ENCODE peak calls at places on chromosomes 6 and 20, in five cellular contexts. N is dorsolateral prefrontal cortex, I is ascending aorta, Z is stomach, A is substantia nigra. G is an unnamed sample.

GRCh38 chr6:105740946-105741605 is 338.2 kb upstream of the PREP start:
- DNase-seq in N (no peak), I (no peak), Z (no peak), A (no peak), G (no peak)

GRCh38 chr6:168078943-168079405 is at the start of gene FRMD1:
- DNase-seq in N (no peak), I (no peak), Z (peak), A (no peak), G (no peak)

GRCh38 chr6:4358414-4359107 is 223.2 kb upstream of the ECI2 start:
- DNase-seq in N (peak), I (peak), Z (peak), A (peak), G (peak)

GRCh38 chr6:91895592-91895991 is 1308.7 kb upstream of the MAP3K7 start:
- DNase-seq in N (no peak), I (no peak), Z (no peak), A (no peak), G (no peak)

GRCh38 chr6:3850451-3851203 is 1.5 kb downstream of the FAM50B start:
- DNase-seq in N (no peak), I (no peak), Z (no peak), A (no peak), G (no peak)

GRCh38 chr6:82013561-82014275 is 233.8 kb downstream of the IBTK start:
- DNase-seq in N (no peak), I (no peak), Z (no peak), A (no peak), G (no peak)

GRCh38 chr6:25971187-25971811 is 8.7 kb downstream of the TRIM38 start:
- DNase-seq in N (no peak), I (no peak), Z (no peak), A (no peak), G (no peak)

GRCh38 chr6:158978752-158979151 is 21.2 kb downstream of the RSPH3 start:
- DNase-seq in N (no peak), I (no peak), Z (no peak), A (no peak), G (no peak)

GRCh38 chr20:46814366-46815232 is 80.0 kb upstream of the EYA2 start:
- DNase-seq in N (no peak), I (no peak), Z (peak), A (no peak), G (no peak)

GRCh38 chr20:10761786-10762185 is 88.0 kb upstream of the JAG1 start:
- DNase-seq in N (no peak), I (no peak), Z (no peak), A (no peak), G (no peak)

GRCh38 chr6:18471232-18471964 is 84.2 kb downstream of the RNF144B start:
- DNase-seq in N (no peak), I (no peak), Z (no peak), A (no peak), G (no peak)

GRCh38 chr6:64146094-64146493 is 510.5 kb downstream of the PHF3 start:
- DNase-seq in N (no peak), I (no peak), Z (no peak), A (no peak), G (no peak)

GRCh38 chr6:97876711-97877110 is 593.7 kb upstream of the MMS22L start:
- DNase-seq in N (no peak), I (no peak), Z (no peak), A (no peak), G (no peak)

GRCh38 chr6:144379356-144379755 is 94.2 kb downstream of the UTRN start:
- DNase-seq in N (no peak), I (no peak), Z (no peak), A (no peak), G (no peak)

GRCh38 chr6:43254846-43255245 is 11.6 kb downstream of the TTBK1 start:
- DNase-seq in N (no peak), I (no peak), Z (no peak), A (no peak), G (no peak)

GRCh38 chr6:108113557-108114519 is 39.3 kb upstream of the OSTM1 start:
- DNase-seq in N (no peak), I (no peak), Z (no peak), A (no peak), G (no peak)

GRCh38 chr6:53603381-53604121 is 58.6 kb upstream of the GCLC start:
- DNase-seq in N (no peak), I (no peak), Z (no peak), A (no peak), G (no peak)

GRCh38 chr6:14706378-14706929 is 539.4 kb upstream of the JARID2 start:
- DNase-seq in N (peak), I (peak), Z (no peak), A (peak), G (no peak)

GRCh38 chr20:3560578-3560977 is 89.8 kb downstream of the ATRN start:
- DNase-seq in N (no peak), I (no peak), Z (no peak), A (no peak), G (no peak)

GRCh38 chr6:26457407-26457795 is 354 bp upstream of the BTN2A1 start:
- DNase-seq in N (no peak), I (no peak), Z (no peak), A (peak), G (peak)

GRCh38 chr6:160040055-160040454 is 71.2 kb downstream of the IGF2R start:
- DNase-seq in N (no peak), I (no peak), Z (no peak), A (no peak), G (no peak)

GRCh38 chr6:42171813-42172595 is 1.2 kb upstream of the GUCA1A start:
- DNase-seq in N (no peak), I (no peak), Z (no peak), A (no peak), G (no peak)

GRCh38 chr6:135938588-135939215 is 87.2 kb downstream of the PDE7B start:
- DNase-seq in N (no peak), I (no peak), Z (no peak), A (peak), G (peak)

GRCh38 chr20:46434597-46434996 is 28.2 kb upstream of the ELMO2 start:
- DNase-seq in N (no peak), I (no peak), Z (no peak), A (no peak), G (no peak)

GRCh38 chr20:44039147-44039546 is 124.5 kb downstream of the TOX2 start:
- DNase-seq in N (no peak), I (no peak), Z (peak), A (no peak), G (no peak)

GRCh38 chr6:17490724-17491123 is 97.3 kb downstream of the CAP2 start:
- DNase-seq in N (no peak), I (no peak), Z (no peak), A (no peak), G (no peak)

GRCh38 chr6:54719633-54720032 is 126.9 kb upstream of the FAM83B start:
- DNase-seq in N (no peak), I (no peak), Z (no peak), A (no peak), G (no peak)

GRCh38 chr20:58652606-58653303 is 1.7 kb downstream of the STX16 start:
- DNase-seq in N (no peak), I (no peak), Z (no peak), A (no peak), G (no peak)

GRCh38 chr6:98836025-98836961 is 1.9 kb downstream of the POU3F2 start:
- DNase-seq in N (peak), I (no peak), Z (no peak), A (peak), G (peak)

GRCh38 chr20:31594558-31595379 is 10.3 kb upstream of the ID1 start:
- DNase-seq in N (no peak), I (no peak), Z (peak), A (no peak), G (no peak)
- H3K27ac ChIP-seq in N (no peak), I (peak), Z (peak), A (no peak), G (peak)

GRCh38 chr6:151690303-151690702 is 117.2 kb upstream of the ESR1 start:
- DNase-seq in N (no peak), I (no peak), Z (no peak), A (no peak), G (no peak)

GRCh38 chr6:151689499-151690201 is 117.8 kb upstream of the ESR1 start:
- DNase-seq in N (no peak), I (no peak), Z (no peak), A (no peak), G (no peak)

GRCh38 chr6:151692216-151692615 is 115.3 kb upstream of the ESR1 start:
- DNase-seq in N (no peak), I (no peak), Z (no peak), A (no peak), G (no peak)

GRCh38 chr6:151693366-151693765 is 114.1 kb upstream of the ESR1 start:
- DNase-seq in N (no peak), I (no peak), Z (no peak), A (no peak), G (no peak)

DNA sequence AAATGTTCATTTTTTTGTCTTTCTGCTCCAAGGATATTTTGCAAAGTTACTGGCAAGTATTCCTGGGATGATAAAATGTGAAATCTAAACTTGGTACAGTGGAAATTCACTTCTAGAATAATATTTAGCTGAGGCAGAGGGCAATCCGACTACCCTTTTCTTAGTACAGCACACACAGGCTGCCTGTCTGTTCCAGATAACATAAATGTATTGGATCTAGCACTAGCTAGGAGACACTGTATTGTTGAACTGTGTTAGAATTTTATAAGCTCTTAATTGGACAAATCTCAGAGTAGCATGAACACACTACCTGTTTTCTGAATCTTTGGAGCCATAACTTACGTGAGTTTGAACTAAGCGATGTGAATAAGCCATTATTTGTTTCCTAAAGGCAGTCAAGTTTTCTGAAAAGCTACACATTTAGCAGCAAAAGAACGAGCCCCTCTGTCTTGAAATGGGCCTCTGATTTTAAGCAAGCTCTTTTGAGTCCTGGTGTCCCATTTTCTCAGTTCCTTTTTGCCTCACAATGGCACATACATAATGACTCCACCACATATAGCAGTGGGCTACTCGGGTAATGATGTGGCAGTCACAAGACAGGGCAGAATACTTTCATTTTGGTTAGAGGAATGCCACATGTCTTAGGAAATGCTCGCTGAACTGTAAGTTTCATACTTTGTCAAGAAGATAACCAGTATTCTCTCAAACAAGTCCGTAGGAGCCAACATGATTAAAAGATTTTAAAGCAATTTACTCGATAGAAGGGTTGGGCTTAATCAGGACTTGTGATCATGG is 116.5 kb upstream of the ESR1 start:
- DNase-seq in N (no peak), I (no peak), Z (no peak), A (no peak), G (no peak)
- H3K27ac ChIP-seq in N (no peak), I (peak), Z (peak), A (no peak), G (no peak)

DNA sequence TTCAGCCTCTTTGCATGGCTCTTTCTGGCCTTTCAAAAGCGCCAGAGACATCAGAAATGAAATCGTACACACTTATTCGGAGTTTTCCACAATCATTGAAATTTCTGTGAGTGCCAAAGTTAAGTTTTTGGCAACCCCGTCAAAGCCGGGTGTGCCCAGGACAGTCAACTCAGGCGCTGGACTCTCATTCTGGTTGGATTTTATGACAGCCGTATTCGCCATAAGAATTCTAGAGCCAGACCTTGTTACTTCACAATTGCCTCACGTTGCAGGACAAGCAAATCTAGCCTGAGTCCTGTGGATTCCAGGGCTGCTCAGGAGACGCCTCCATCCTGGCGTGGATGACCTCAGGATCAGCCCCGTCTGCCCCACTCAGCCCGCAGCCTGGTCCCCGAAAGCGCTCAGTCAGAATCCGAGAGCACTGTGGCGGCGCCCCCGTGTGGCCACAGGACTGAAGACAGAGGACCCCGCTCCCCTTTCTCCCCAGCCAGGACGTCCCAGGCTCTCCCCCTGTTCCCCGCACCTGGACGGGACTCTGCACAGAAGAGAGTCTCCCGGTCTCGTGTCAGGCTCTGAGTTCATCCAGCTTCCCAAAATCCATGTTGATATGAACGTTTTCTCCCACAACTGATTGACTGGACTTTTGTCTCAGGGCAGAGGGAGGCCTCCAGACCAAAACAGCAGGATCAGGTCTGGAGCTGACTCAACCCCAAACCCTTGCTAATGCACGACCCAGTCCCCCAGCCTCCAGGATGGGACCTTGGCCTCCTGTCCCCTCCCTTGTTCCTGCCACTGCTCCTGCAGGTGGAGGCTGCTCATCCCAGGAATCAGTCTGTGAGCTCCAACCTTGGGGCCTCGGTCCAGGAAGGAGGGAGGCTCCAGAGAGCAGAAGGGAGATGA is 38.2 kb downstream of the MICA start:
- DNase-seq in N (peak), I (no peak), Z (peak), A (peak), G (peak)
- H3K27ac ChIP-seq in N (no peak), I (no peak), Z (no peak), A (no peak), G (no peak)

GRCh38 chr6:152273638-152274037 is 363.5 kb downstream of the SYNE1 start:
- DNase-seq in N (no peak), I (no peak), Z (no peak), A (no peak), G (no peak)

GRCh38 chr6:152273002-152273401 is 364.2 kb downstream of the SYNE1 start:
- DNase-seq in N (no peak), I (no peak), Z (no peak), A (no peak), G (no peak)

GRCh38 chr6:152270301-152270925 is 366.7 kb downstream of the SYNE1 start:
- DNase-seq in N (no peak), I (no peak), Z (no peak), A (no peak), G (no peak)

GRCh38 chr6:152271681-152272464 is 365.3 kb downstream of the SYNE1 start:
- DNase-seq in N (no peak), I (no peak), Z (no peak), A (no peak), G (no peak)

DNA sequence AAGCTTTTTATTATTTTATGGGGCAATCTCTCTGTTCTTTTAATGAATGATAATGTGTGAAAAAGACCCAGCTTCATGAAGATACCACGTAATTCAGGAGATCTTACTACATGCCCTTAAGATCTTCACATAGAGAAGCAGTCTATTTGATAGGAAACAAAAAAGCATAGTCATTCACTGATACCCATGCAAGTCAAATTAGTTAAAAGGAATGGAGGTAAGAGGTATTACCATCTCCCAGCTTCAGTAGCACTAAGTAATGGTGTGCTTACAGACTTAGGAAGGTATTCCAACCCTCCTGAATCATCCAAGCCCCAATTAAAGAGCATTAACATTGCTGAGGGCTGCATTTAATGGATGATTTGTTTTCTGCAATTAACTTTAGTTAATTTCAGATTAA is 364.7 kb downstream of the SYNE1 start:
- DNase-seq in N (no peak), I (no peak), Z (no peak), A (no peak), G (no peak)
- H3K27ac ChIP-seq in N (no peak), I (peak), Z (peak), A (no peak), G (peak)

G was measured in caudate nucleus.